ENCODE peak calls at places on chromosome 5, in five cellular contexts. D is dorsolateral prefrontal cortex, J is neural progenitor cell, Z is stomach, P is GM12865. U is an unnamed sample.

GRCh38 chr5:147973086-147973485 is 66.7 kb upstream of the C5orf46 start:
- DNase-seq in J (no peak), D (no peak), Z (no peak), P (no peak), U (no peak)

GRCh38 chr5:164449460-164449859 is 944.0 kb downstream of the MAT2B start:
- DNase-seq in J (no peak), P (no peak), Z (no peak), D (no peak), U (no peak)

GRCh38 chr5:128093368-128093767 is 9.8 kb downstream of the SLC12A2 start:
- DNase-seq in P (no peak), D (no peak), J (no peak), Z (no peak), U (no peak)

GRCh38 chr5:36839479-36839878 is 37.1 kb upstream of the NIPBL start:
- DNase-seq in P (no peak), D (no peak), Z (no peak), J (no peak), U (no peak)

GRCh38 chr5:106331415-106331814 is 1339.3 kb downstream of the EFNA5 start:
- DNase-seq in J (no peak), P (no peak), D (no peak), Z (no peak), U (no peak)

GRCh38 chr5:161966544-161966943 is 101.0 kb upstream of the GABRG2 start:
- DNase-seq in J (peak), Z (no peak), P (peak), D (no peak), U (no peak)

GRCh38 chr5:139445325-139446170 is 6.2 kb upstream of the DNAJC18 start:
- DNase-seq in D (no peak), Z (no peak), P (no peak), J (no peak), U (no peak)

GRCh38 chr5:71887680-71888079 is 168.6 kb downstream of the CARTPT start:
- DNase-seq in Z (no peak), J (peak), P (peak), D (no peak), U (no peak)

GRCh38 chr5:73641811-73642210 is 15.8 kb downstream of the ARHGEF28 start:
- DNase-seq in P (no peak), Z (no peak), D (no peak), J (peak), U (no peak)

GRCh38 chr5:139776856-139777255 is 18.8 kb upstream of the PSD2 start:
- DNase-seq in J (no peak), D (no peak), Z (no peak), P (no peak), U (no peak)

GRCh38 chr5:69414885-69415583 is at the start of gene MARVELD2:
- DNase-seq in J (peak), P (peak), Z (peak), D (peak), U (peak)

GRCh38 chr5:72612810-72613209 is 105.6 kb upstream of the ZNF366 start:
- DNase-seq in Z (no peak), P (no peak), J (no peak), D (no peak), U (no peak)

GRCh38 chr5:81191726-81192125 is 41.4 kb upstream of the CKMT2 start:
- DNase-seq in J (no peak), Z (no peak), P (no peak), D (no peak), U (no peak)

GRCh38 chr5:17212210-17212609 is 5.2 kb upstream of the BASP1 start:
- DNase-seq in D (no peak), P (no peak), J (no peak), Z (no peak), U (no peak)

GRCh38 chr5:141349917-141350619 is at the start of gene PCDHGB1:
- DNase-seq in P (peak), D (no peak), J (peak), Z (no peak), U (no peak)

GRCh38 chr5:169719360-169720314 is 82.6 kb downstream of the DOCK2 start:
- DNase-seq in Z (no peak), P (peak), D (no peak), J (no peak), U (no peak)

GRCh38 chr5:115571441-115571878 is 26.9 kb upstream of the FEM1C start:
- DNase-seq in P (no peak), D (peak), Z (peak), J (peak), U (no peak)

GRCh38 chr5:138275379-138275782 is 960 bp upstream of the GFRA3 start:
- DNase-seq in D (no peak), P (no peak), Z (no peak), J (no peak), U (no peak)

GRCh38 chr5:138275895-138276294 is 1.5 kb upstream of the GFRA3 start:
- DNase-seq in J (no peak), D (no peak), Z (no peak), P (no peak), U (no peak)

GRCh38 chr5:138273834-138274188 is 610 bp downstream of the GFRA3 start:
- DNase-seq in J (no peak), P (no peak), Z (no peak), D (no peak), U (no peak)

GRCh38 chr5:138274189-138274853 is at the start of gene GFRA3:
- DNase-seq in P (peak), D (peak), Z (no peak), J (peak), U (peak)

GRCh38 chr5:138276402-138277054 is 2.1 kb upstream of the GFRA3 start:
- DNase-seq in J (no peak), D (no peak), P (no peak), Z (no peak), U (no peak)
- TF ChIP-seq CTCF in J (no peak), D (no peak), P (no peak), Z (no peak), U (no peak)

GRCh38 chr5:12292610-12293204 is 388.5 kb upstream of the CTNND2 start:
- DNase-seq in J (peak), P (peak), D (no peak), Z (no peak), U (no peak)
- TF ChIP-seq CTCF in J (peak), P (peak), D (peak), Z (no peak), U (peak)

DNA sequence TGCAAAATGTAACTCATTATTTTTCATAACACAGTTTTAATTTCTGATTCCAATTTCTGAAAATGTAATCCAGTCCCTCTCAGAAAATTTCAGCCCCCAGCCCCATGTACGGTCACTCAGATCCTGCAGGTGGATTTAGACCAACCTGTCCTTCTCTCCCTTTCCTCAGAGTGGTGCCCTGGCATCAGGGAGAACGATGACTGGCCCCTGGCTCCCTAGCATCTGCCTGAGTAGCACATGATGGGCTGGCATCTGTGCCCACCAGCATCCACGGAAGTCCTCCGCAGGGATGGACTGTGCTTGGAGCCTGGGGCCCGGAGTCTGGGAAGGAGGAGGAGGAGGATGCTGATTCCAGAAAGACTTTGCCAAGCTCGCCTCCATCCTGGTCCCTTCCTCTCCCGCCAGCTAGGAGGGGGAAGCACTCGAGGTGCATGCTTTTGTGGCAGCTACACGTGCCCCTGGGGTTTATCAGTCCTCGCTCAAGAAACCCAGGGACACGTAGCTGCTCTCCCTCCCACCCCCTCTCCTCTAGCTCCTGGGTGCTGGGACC is 54.4 kb upstream of the RUFY1 start:
- DNase-seq in J (no peak), P (no peak), Z (no peak), D (peak), U (no peak)
- TF ChIP-seq CTCF in J (peak), P (peak), Z (no peak), D (no peak), U (no peak)

GRCh38 chr5:126497506-126497905 is 74.3 kb downstream of the GRAMD2B start:
- DNase-seq in Z (no peak), P (peak), D (no peak), J (no peak), U (no peak)

GRCh38 chr5:126490167-126490937 is 67.1 kb downstream of the GRAMD2B start:
- DNase-seq in Z (no peak), D (no peak), J (peak), P (no peak), U (no peak)

GRCh38 chr5:126494393-126494792 is 71.2 kb downstream of the GRAMD2B start:
- DNase-seq in D (no peak), Z (no peak), P (no peak), J (no peak), U (no peak)

GRCh38 chr5:126488362-126489065 is 65.3 kb downstream of the GRAMD2B start:
- DNase-seq in Z (no peak), J (peak), D (no peak), P (no peak), U (no peak)

DNA sequence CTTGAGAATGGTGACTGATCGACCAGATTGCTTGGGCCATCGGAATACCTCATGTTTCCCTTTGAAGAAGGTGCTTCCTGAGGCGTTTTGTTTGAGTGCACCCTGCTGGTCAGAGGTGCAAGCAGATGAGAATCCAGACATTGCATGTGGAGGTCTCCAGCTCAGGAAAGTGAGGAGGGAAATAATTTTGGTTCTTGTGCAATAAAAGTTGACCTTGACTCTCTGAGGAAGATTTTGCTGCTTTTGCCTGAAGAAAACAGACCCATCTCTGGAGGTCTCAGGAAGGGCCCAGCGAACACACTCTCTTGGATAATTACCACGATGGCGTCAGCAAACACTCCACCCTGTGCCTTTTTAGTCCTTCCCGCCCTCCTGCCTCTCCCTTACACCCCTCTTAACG is 69.7 kb downstream of the GRAMD2B start:
- DNase-seq in D (no peak), P (peak), Z (no peak), J (no peak), U (no peak)
- TF ChIP-seq CTCF in D (peak), P (peak), Z (no peak), J (peak), U (peak)

GRCh38 chr5:173204185-173204979 is 30.6 kb downstream of the NKX2-5 start:
- DNase-seq in D (no peak), Z (no peak), J (no peak), P (peak), U (no peak)
- TF ChIP-seq CTCF in D (peak), Z (peak), J (peak), P (peak), U (peak)

GRCh38 chr5:103391659-103392058 is 133.1 kb downstream of the MACIR start:
- DNase-seq in P (no peak), D (no peak), Z (no peak), J (no peak), U (no peak)

GRCh38 chr5:103389362-103389761 is 130.8 kb downstream of the MACIR start:
- DNase-seq in J (peak), P (no peak), D (no peak), Z (no peak), U (no peak)

GRCh38 chr5:103389846-103390245 is 131.3 kb downstream of the MACIR start:
- DNase-seq in D (no peak), P (no peak), J (peak), Z (no peak), U (no peak)

GRCh38 chr5:103394676-103395075 is 136.1 kb downstream of the MACIR start:
- DNase-seq in Z (no peak), D (no peak), J (no peak), P (no peak), U (no peak)

DNA sequence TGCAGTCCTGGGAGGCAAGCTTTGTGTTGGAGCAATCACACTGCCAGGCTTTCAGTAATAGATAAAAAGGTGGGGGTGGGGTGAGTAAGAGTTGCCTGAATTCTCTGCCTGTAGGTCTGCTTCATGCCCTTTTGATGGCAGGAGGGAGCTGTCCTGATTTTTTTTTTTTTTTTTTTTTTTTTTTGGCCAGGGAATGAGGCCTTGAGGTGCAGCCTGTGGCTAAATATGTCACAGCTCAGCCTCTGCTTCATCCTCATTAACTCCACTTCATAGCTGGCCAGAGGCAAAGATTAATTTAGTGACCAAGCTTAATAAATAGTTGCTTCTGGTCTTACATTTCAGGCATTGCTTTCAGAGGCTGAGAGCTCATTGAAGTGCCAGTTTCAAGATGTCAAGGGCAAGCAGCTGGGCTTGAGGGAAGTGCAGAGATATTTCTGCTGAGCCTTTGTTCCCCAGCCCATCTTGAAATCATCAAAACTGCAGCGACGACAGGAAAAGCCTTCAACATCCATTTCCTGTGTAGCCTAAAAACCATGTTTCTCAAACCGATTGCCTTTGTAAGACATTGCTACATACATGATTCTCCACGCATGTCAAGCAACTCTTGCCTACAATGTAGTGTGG is 134.7 kb downstream of the MACIR start:
- DNase-seq in P (peak), D (no peak), Z (no peak), J (peak), U (no peak)
- TF ChIP-seq CTCF in P (no peak), D (no peak), Z (no peak), J (peak), U (no peak)

GRCh38 chr5:40784916-40785315 is 13.3 kb downstream of the PRKAA1 start:
- DNase-seq in D (no peak), J (no peak), P (no peak), Z (no peak), U (no peak)
- TF ChIP-seq CTCF in D (no peak), J (no peak), P (no peak), Z (no peak), U (no peak)